ENCODE peak calls at places on chromosomes 2 and 18, in seven cellular contexts. O, S, V, B, U, H and Y are unnamed samples.

GRCh38 chr2:21326152-21326551 is 202.4 kb downstream of the TDRD15 start:
- DNase-seq in O (no peak), S (no peak), V (no peak), B (no peak), U (no peak), H (no peak), Y (no peak)

GRCh38 chr2:235556901-235557300 is 63.1 kb downstream of the AGAP1 start:
- DNase-seq in O (no peak), S (no peak), V (no peak), B (no peak), U (no peak), H (no peak), Y (no peak)

GRCh38 chr18:2572892-2573291 is 1.5 kb downstream of the NDC80 start:
- DNase-seq in O (no peak), S (no peak), V (no peak), B (no peak), U (no peak), H (no peak), Y (no peak)

GRCh38 chr2:107542314-107542740 is 284.4 kb upstream of the RGPD4 start:
- DNase-seq in O (no peak), S (peak; percentile 1), V (no peak), B (peak; percentile 23), U (no peak), H (no peak), Y (no peak)

GRCh38 chr18:74331404-74331803 is 15.8 kb downstream of the C18orf63 start:
- DNase-seq in O (no peak), S (peak; percentile 20), V (no peak), B (no peak), U (peak; percentile 12), H (no peak), Y (peak; percentile 13)

GRCh38 chr2:222568866-222569265 is 87.0 kb downstream of the FARSB start:
- DNase-seq in O (no peak), S (peak; percentile 81), V (no peak), B (no peak), U (peak; percentile 70), H (no peak), Y (peak; percentile 53)

GRCh38 chr18:22432672-22433137 is 15.0 kb upstream of the CTAGE1 start:
- DNase-seq in O (no peak), S (peak; percentile 94), V (peak; percentile 58), B (no peak), U (peak; percentile 93), H (no peak), Y (peak; percentile 78)

GRCh38 chr2:173171924-173172643 is 96.4 kb downstream of the MAP3K20 start:
- DNase-seq in O (no peak), S (peak; percentile 55), V (no peak), B (no peak), U (peak; percentile 47), H (no peak), Y (no peak)

GRCh38 chr2:173652311-173652710 is 297.6 kb downstream of the CDCA7 start:
- DNase-seq in O (no peak), S (peak; percentile 98), V (no peak), B (no peak), U (peak; percentile 98), H (no peak), Y (peak; percentile 87)

GRCh38 chr2:61910603-61911002 is 5.1 kb downstream of the COMMD1 start:
- DNase-seq in O (no peak), S (no peak), V (no peak), B (no peak), U (no peak), H (no peak), Y (no peak)

GRCh38 chr2:120344991-120345975 is 653 bp upstream of the INHBB start:
- DNase-seq in O (peak; percentile 55), S (peak; percentile 18), V (no peak), B (no peak), U (no peak), H (no peak), Y (no peak)

GRCh38 chr18:59238385-59238784 is 18.4 kb downstream of the GRP start:
- DNase-seq in O (no peak), S (no peak), V (no peak), B (no peak), U (no peak), H (no peak), Y (no peak)

GRCh38 chr2:220775856-220776467 is 796.1 kb downstream of the EPHA4 start:
- DNase-seq in O (no peak), S (peak; percentile 58), V (no peak), B (no peak), U (peak; percentile 38), H (no peak), Y (no peak)

GRCh38 chr2:130864830-130865229 is 28.1 kb downstream of the ARHGEF4 start:
- DNase-seq in O (no peak), S (peak; percentile 69), V (peak; percentile 45), B (no peak), U (peak; percentile 63), H (no peak), Y (peak; percentile 72)

GRCh38 chr2:159801925-159802324 is 3.9 kb upstream of the CD302 start:
- DNase-seq in O (no peak), S (no peak), V (no peak), B (no peak), U (no peak), H (no peak), Y (no peak)

GRCh38 chr2:196537311-196537710 is 102.2 kb upstream of the CCDC150 start:
- DNase-seq in O (no peak), S (no peak), V (no peak), B (no peak), U (no peak), H (no peak), Y (no peak)

GRCh38 chr2:47479863-47480262 is 76.9 kb downstream of the MSH2 start:
- DNase-seq in O (no peak), S (no peak), V (no peak), B (no peak), U (no peak), H (no peak), Y (no peak)

DNA sequence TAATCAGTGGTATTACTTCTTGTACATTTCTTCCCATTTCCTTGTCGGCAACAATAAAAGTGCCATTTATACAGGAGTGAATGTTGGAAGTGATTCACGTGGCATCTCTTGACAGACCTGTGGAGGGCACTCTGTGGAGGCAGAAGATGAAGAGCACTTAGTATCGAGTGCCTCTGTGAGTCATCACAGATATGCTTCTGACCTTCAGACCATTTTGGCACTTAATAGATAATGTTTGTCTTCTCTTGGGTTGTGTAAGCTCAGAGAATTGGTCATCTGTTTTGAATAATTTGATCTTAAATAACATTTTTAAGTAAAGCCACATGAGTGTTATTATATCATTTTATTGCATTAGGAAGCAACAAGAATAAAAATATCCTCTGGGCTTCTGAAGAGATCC is 305.5 kb downstream of the PTPRM start:
- DNase-seq in O (no peak), S (peak; percentile 41), V (no peak), B (no peak), U (peak; percentile 37), H (no peak), Y (no peak)
- TF ChIP-seq CTCF in O (no peak), S (peak; percentile 20), V (no peak), B (no peak), U (no peak), H (no peak), Y (peak; percentile 21)

DNA sequence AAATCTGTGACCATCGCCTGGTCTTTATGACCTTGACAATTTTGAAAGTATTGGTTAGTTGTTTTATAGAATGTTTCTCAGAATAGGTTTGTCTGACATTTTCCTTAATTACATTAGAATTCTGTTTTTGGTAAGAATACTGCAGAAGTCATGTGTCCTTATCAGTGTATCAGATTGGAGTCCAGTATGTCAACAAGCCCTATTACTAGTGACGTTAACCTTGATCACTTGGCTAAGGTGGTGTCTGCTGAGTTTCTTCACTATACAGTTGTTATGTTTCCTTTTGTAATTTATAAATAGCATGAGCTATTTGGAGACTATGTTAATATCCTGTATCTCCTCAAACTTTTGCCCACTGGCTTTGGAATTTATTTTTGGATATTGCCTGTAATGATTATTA is 10.8 kb upstream of the IL36G start:
- DNase-seq in O (no peak), S (no peak), V (no peak), B (no peak), U (no peak), H (no peak), Y (no peak)
- TF ChIP-seq CTCF in O (no peak), S (no peak), V (no peak), B (no peak), U (no peak), H (no peak), Y (no peak)

DNA sequence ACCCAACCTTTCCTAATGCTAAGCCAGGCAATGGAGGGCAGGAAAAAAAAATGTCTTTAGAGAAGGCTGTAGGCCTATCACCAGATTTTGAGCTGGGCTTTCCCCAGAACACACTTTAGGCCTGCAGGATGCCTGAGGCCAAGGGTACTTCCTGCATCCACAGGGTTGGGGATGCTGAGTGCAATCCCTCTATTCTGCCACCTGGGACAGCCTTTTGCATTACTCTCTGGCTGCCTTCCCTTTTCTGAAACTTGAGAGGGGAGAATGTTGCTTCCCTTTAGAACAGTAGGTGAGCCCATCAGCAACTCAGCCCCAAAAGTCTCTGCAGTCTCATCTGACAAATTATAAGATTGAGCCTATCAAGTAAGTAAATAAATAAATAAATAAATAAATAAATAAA is 195.2 kb downstream of the SLC8A1 start:
- DNase-seq in O (no peak), S (no peak), V (no peak), B (peak; percentile 57), U (no peak), H (no peak), Y (no peak)
- TF ChIP-seq CTCF in O (peak; percentile 37), S (peak; percentile 6), V (no peak), B (no peak), U (no peak), H (no peak), Y (peak; percentile 43)

DNA sequence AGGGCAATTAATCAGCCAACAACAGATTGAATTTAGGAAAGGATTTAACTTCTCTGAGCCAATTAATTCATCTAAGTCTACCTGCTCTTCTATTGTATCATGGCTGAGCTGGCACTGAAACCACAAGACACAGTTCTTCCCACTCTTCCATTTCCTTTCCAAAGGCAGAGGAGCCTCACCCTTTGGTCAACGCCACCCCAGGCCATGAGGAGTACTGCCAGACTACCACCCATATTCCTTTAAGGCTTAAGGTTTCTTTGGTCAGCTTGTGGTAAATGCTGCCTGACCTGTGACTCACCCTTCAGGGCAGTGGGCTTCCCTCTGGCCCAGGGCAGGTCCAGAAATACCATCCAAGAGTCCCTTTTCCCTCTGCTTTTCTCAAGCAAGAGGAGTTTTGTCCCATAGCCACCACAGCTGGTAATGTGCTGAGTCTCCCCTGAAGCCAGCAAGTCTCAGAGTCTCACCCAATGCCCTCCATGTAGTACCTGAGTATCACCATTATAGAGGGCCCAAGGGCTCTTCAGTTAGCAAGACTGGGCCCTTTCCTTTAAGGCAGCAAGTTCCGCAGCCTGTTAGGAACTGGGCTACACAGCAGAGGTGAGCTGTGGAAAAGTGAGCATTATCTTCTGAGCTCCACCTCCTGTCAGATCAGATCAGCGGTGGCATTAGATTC is 900.5 kb upstream of the CRIM1 start:
- DNase-seq in O (no peak), S (peak; percentile 42), V (no peak), B (peak; percentile 46), U (peak; percentile 18), H (no peak), Y (no peak)
- TF ChIP-seq CTCF in O (peak; percentile 17), S (no peak), V (no peak), B (no peak), U (peak; percentile 30), H (peak; percentile 8), Y (no peak)